ENCODE peak calls at places on chromosomes 5 and 9, in ten cellular contexts. L is T-helper 2 cell; K is AG09309; T is DMS53; M is ascending aorta; W is CD8-positive, alpha-beta T cell; F is HTR-8/SVneo; X is stimulated activated CD4-positive, alpha-beta T cell treated with anti-CD3 and anti-CD28 coated beads, Interleukin-4, amount 100 ng/mL, for 1 hour; A is lower lobe of right lung; I is cardiac muscle cell. J is an unnamed sample.
A peak's percentile ranks its signal among the peaks of the same experiment; 100 is the strongest.

GRCh38 chr9:89138463-89139390 is 39.9 kb downstream of the SHC3 start:
- DNase-seq in F (no peak), L (no peak), T (no peak), K (no peak), W (no peak), X (no peak), A (no peak), M (no peak), I (no peak), J (no peak)

GRCh38 chr5:177317959-177318377 is 6.3 kb upstream of the MXD3 start:
- DNase-seq in T (peak; percentile 88), A (peak; percentile 77), I (peak; percentile 83), L (peak; percentile 56), W (peak; percentile 52), X (peak; percentile 72), F (peak; percentile 67), K (no peak), M (no peak), J (peak; percentile 89)

GRCh38 chr5:154844800-154845199 is 5.6 kb downstream of the FAXDC2 start:
- DNase-seq in T (peak; percentile 35), K (no peak), X (no peak), M (no peak), A (no peak), W (no peak), F (no peak), L (no peak), I (no peak), J (peak; percentile 45)

GRCh38 chr9:11417782-11418181 is 805.0 kb upstream of the PTPRD start:
- DNase-seq in I (peak; percentile 84), M (no peak), X (no peak), L (no peak), K (no peak), F (no peak), A (no peak), W (no peak), T (peak; percentile 85), J (no peak)

GRCh38 chr5:101991486-101991885 is 304.6 kb downstream of the SLCO4C1 start:
- DNase-seq in X (no peak), I (no peak), A (no peak), T (peak; percentile 71), F (no peak), L (no peak), M (no peak), K (no peak), W (no peak), J (no peak)

GRCh38 chr5:73818357-73818756 is 192.4 kb downstream of the ARHGEF28 start:
- DNase-seq in T (no peak), W (no peak), X (no peak), A (no peak), M (no peak), K (peak; percentile 51), I (no peak), L (no peak), F (no peak), J (no peak)

GRCh38 chr9:69671291-69671903 is 774 bp downstream of the APBA1 start:
- DNase-seq in M (no peak), K (no peak), I (no peak), A (no peak), T (peak; percentile 13), F (no peak), X (no peak), W (no peak), L (no peak), J (no peak)

GRCh38 chr9:105052346-105052745 is 124.4 kb upstream of the ABCA1 start:
- DNase-seq in X (no peak), I (no peak), L (no peak), W (no peak), K (no peak), M (no peak), T (no peak), F (no peak), A (no peak), J (no peak)

GRCh38 chr5:150175536-150175935 is 9.0 kb downstream of the CDX1 start:
- DNase-seq in M (no peak), X (no peak), W (no peak), L (no peak), T (peak; percentile 47), F (peak; percentile 63), K (no peak), A (no peak), I (peak; percentile 44), J (peak; percentile 49)

GRCh38 chr9:122642226-122642625 is 15.2 kb downstream of the OR1B1 start:
- DNase-seq in A (no peak), W (no peak), T (no peak), K (no peak), I (no peak), M (no peak), F (peak; percentile 2), X (no peak), L (no peak), J (peak; percentile 12)

GRCh38 chr5:57094753-57095683 is 78.8 kb upstream of the GPBP1 start:
- DNase-seq in I (no peak), M (no peak), A (no peak), X (no peak), L (no peak), F (no peak), T (peak; percentile 30), W (no peak), K (no peak), J (peak; percentile 87)

GRCh38 chr5:31027726-31028125 is 165.8 kb upstream of the CDH6 start:
- DNase-seq in M (no peak), K (no peak), X (no peak), F (no peak), A (no peak), T (peak; percentile 73), I (no peak), W (no peak), L (no peak), J (peak; percentile 8)

GRCh38 chr5:113902917-113903681 is 389.6 kb downstream of the YTHDC2 start:
- DNase-seq in I (no peak), W (no peak), K (no peak), X (no peak), M (no peak), T (no peak), L (no peak), F (no peak), A (no peak), J (no peak)

GRCh38 chr9:131335356-131335755 is 45.8 kb downstream of the PLPP7 start:
- DNase-seq in T (no peak), F (no peak), K (no peak), L (no peak), X (no peak), M (no peak), W (no peak), A (peak; percentile 17), I (no peak), J (no peak)

GRCh38 chr9:134764870-134765269 is 115.7 kb upstream of the FCN2 start:
- DNase-seq in L (no peak), M (no peak), T (no peak), X (no peak), K (no peak), W (no peak), F (no peak), A (peak; percentile 64), I (no peak), J (no peak)

GRCh38 chr5:69136296-69136695 is 30.7 kb upstream of the CCNB1 start:
- DNase-seq in T (no peak), F (no peak), X (no peak), I (no peak), M (no peak), W (no peak), L (no peak), K (no peak), A (no peak), J (no peak)

GRCh38 chr5:62475072-62475471 is 62.5 kb downstream of the IPO11 start:
- DNase-seq in M (peak; percentile 19), W (no peak), L (no peak), T (no peak), I (no peak), K (no peak), X (no peak), A (no peak), F (no peak), J (no peak)

GRCh38 chr5:93589812-93590215 is 6.8 kb downstream of the NR2F1 start:
- DNase-seq in F (no peak), I (no peak), M (no peak), A (no peak), K (no peak), W (no peak), X (no peak), T (no peak), L (no peak), J (no peak)

GRCh38 chr5:119009131-119009530 is 20.8 kb upstream of the DTWD2 start:
- DNase-seq in I (no peak), K (no peak), W (no peak), T (no peak), F (no peak), A (no peak), X (no peak), M (no peak), L (no peak), J (peak; percentile 23)

GRCh38 chr5:152592416-152592815 is 187.3 kb upstream of the NMUR2 start:
- DNase-seq in K (no peak), W (no peak), T (peak; percentile 46), X (no peak), A (no peak), L (no peak), F (no peak), I (no peak), M (no peak), J (peak; percentile 9)

GRCh38 chr9:77486968-77487367 is 161.2 kb downstream of the GNA14 start:
- DNase-seq in F (no peak), T (no peak), L (no peak), I (no peak), W (no peak), K (no peak), X (no peak), A (no peak), M (no peak), J (no peak)

GRCh38 chr5:72507360-72508238 is at the start of gene ZNF366:
- DNase-seq in L (no peak), X (no peak), W (no peak), I (peak; percentile 25), A (no peak), K (no peak), T (no peak), F (no peak), M (no peak), J (no peak)

GRCh38 chr9:15349892-15350761 is 43.1 kb upstream of the TTC39B start:
- DNase-seq in I (no peak), K (no peak), W (no peak), M (no peak), T (peak; percentile 75), F (peak; percentile 5), L (no peak), A (no peak), X (peak; percentile 22), J (peak; percentile 81)

GRCh38 chr9:98173181-98173580 is 19.3 kb downstream of the CORO2A start:
- DNase-seq in F (no peak), M (no peak), T (no peak), K (no peak), L (no peak), A (no peak), X (no peak), W (no peak), I (no peak), J (no peak)

GRCh38 chr5:117982691-117983090 is 1005.7 kb downstream of the DTWD2 start:
- DNase-seq in K (no peak), M (no peak), T (no peak), A (no peak), L (no peak), X (no peak), F (no peak), I (no peak), W (no peak), J (peak; percentile 2)

GRCh38 chr5:37774912-37775483 is 64.8 kb downstream of the GDNF start:
- DNase-seq in K (no peak), M (no peak), L (no peak), I (no peak), X (no peak), F (no peak), W (no peak), T (peak; percentile 54), A (no peak), J (peak; percentile 51)

GRCh38 chr9:137497921-137498719 is 39.0 kb upstream of the NSMF start:
- DNase-seq in M (no peak), T (no peak), L (no peak), I (no peak), W (no peak), A (peak; percentile 40), K (no peak), F (no peak), X (no peak), J (peak; percentile 47)

GRCh38 chr5:114857951-114858401 is 311.7 kb downstream of the TRIM36 start:
- DNase-seq in F (no peak), M (no peak), X (no peak), W (no peak), A (no peak), I (no peak), K (no peak), T (peak; percentile 36), L (no peak), J (no peak)